ENCODE peak calls at places on chromosomes 5 and 9, in six cellular contexts. M is HepG2; L is left lung; A is RWPE2; U is effector memory CD8-positive, alpha-beta T cell; F is right cardiac atrium. V is an unnamed sample.
A peak's percentile ranks its signal among the peaks of the same experiment; 100 is the strongest.

GRCh38 chr5:109805882-109806281 is 116.2 kb downstream of the MAN2A1 start:
- ATAC-seq in U (no peak), L (no peak), M (peak; percentile 35), A (no peak), F (no peak), V (no peak)

GRCh38 chr5:145887217-145887616 is 14.4 kb upstream of the GRXCR2 start:
- ATAC-seq in U (no peak), L (no peak), A (no peak), M (peak; percentile 45), F (no peak), V (no peak)

GRCh38 chr5:106880656-106881055 is 790.1 kb downstream of the EFNA5 start:
- ATAC-seq in F (no peak), L (peak; percentile 41), M (no peak), A (peak; percentile 97), U (no peak), V (peak; percentile 99)

GRCh38 chr5:148963679-148964078 is 99.2 kb downstream of the SH3TC2 start:
- ATAC-seq in F (no peak), U (peak; percentile 42), A (no peak), M (no peak), L (peak; percentile 22), V (no peak)

GRCh38 chr5:140142802-140143201 is 17.1 kb downstream of the IGIP start:
- ATAC-seq in U (no peak), A (no peak), L (no peak), F (no peak), M (no peak), V (no peak)

GRCh38 chr9:129052592-129052991 is 16.2 kb downstream of the MIGA2 start:
- ATAC-seq in U (no peak), F (peak; percentile 53), M (no peak), A (peak; percentile 82), L (peak; percentile 95), V (peak; percentile 95)

GRCh38 chr9:38272710-38273109 is 119.8 kb upstream of the ALDH1B1 start:
- ATAC-seq in F (no peak), U (no peak), A (no peak), L (no peak), M (no peak), V (no peak)

GRCh38 chr9:21995652-21996275 is 1.2 kb downstream of the CDKN2B-AS1 start:
- ATAC-seq in F (peak; percentile 81), A (peak; percentile 8), U (peak; percentile 3), L (peak; percentile 78), M (peak; percentile 78), V (peak; percentile 24)

GRCh38 chr5:78776637-78777036 is 128.1 kb upstream of the LHFPL2 start:
- ATAC-seq in L (peak; percentile 16), A (no peak), M (peak; percentile 58), U (no peak), F (no peak), V (no peak)

GRCh38 chr5:113343343-113343742 is 91.4 kb downstream of the TSSK1B start:
- ATAC-seq in F (peak; percentile 76), U (no peak), A (peak; percentile 15), M (no peak), L (no peak), V (peak; percentile 60)

GRCh38 chr9:129270903-129271431 is 92.9 kb upstream of the IER5L start:
- ATAC-seq in A (no peak), M (peak; percentile 40), U (peak; percentile 39), F (peak; percentile 22), L (peak; percentile 36), V (no peak)

V was measured in esophagus mucosa.